ENCODE peak calls at places on chromosomes 12 and 14, in five cellular contexts. Z, D, S, Q and U are unnamed samples.
A peak's percentile ranks its signal among the peaks of the same experiment; 100 is the strongest.

GRCh38 chr14:89422181-89422951 is 5.3 kb upstream of the FOXN3 start:
- DNase-seq in Z (no peak), D (no peak), S (no peak), Q (no peak), U (no peak)

GRCh38 chr12:62537544-62537943 is 70.9 kb downstream of the MON2 start:
- DNase-seq in Z (no peak), D (no peak), S (peak; percentile 24), Q (no peak), U (no peak)

GRCh38 chr14:74510955-74511354 is 17.4 kb downstream of the ISCA2 start:
- DNase-seq in Z (no peak), D (no peak), S (peak; percentile 58), Q (no peak), U (peak; percentile 37)

GRCh38 chr12:74889073-74889472 is 320.6 kb downstream of the KCNC2 start:
- DNase-seq in Z (no peak), D (no peak), S (no peak), Q (no peak), U (no peak)

GRCh38 chr14:65352964-65353530 is 59.5 kb upstream of the FUT8 start:
- DNase-seq in Z (no peak), D (no peak), S (no peak), Q (no peak), U (no peak)

GRCh38 chr12:19234991-19235876 is 105.7 kb downstream of the PLEKHA5 start:
- DNase-seq in Z (no peak), D (no peak), S (no peak), Q (no peak), U (no peak)

GRCh38 chr14:50717826-50718225 is 49.7 kb upstream of the SAV1 start:
- DNase-seq in Z (no peak), D (no peak), S (no peak), Q (peak; percentile 83), U (no peak)

GRCh38 chr12:122012184-122012583 is 9.5 kb upstream of the BCL7A start:
- DNase-seq in Z (no peak), D (no peak), S (no peak), Q (no peak), U (no peak)

GRCh38 chr12:10364839-10365681 is 24.8 kb downstream of the KLRK1 start:
- DNase-seq in Z (peak; percentile 36), D (peak; percentile 60), S (peak; percentile 58), Q (no peak), U (peak; percentile 75)

GRCh38 chr12:130127909-130128763 is 34.1 kb upstream of the FZD10 start:
- DNase-seq in Z (no peak), D (peak; percentile 43), S (no peak), Q (no peak), U (no peak)

GRCh38 chr14:90087433-90087832 is 25.6 kb downstream of the KCNK13 start:
- DNase-seq in Z (no peak), D (no peak), S (no peak), Q (no peak), U (peak; percentile 74)

GRCh38 chr12:65977384-65977783 is 153.1 kb downstream of the HMGA2 start:
- DNase-seq in Z (no peak), D (no peak), S (no peak), Q (no peak), U (no peak)

GRCh38 chr14:72545411-72546311 is 348.2 kb downstream of the DPF3 start:
- DNase-seq in Z (no peak), D (no peak), S (no peak), Q (no peak), U (no peak)